ENCODE peak calls at places on chromosome 6, in five cellular contexts. One of them, this sample, is unnamed.
A peak's percentile ranks its signal among the peaks of the same experiment; 100 is the strongest.

GRCh38 chr6:23601811-23602340 is 524.1 kb upstream of the NRSN1 start:
- DNase-seq in aorta: no peak
- DNase-seq in neuronal stem cell: no peak
- DNase-seq in HFF-Myc: no peak
- DNase-seq in brain microvascular endothelial cell: peak; percentile 2
- DNase-seq in this sample: no peak

GRCh38 chr6:52566853-52567279 is 10.0 kb downstream of the TRAM2 start:
- DNase-seq in aorta: peak; percentile 55
- DNase-seq in neuronal stem cell: no peak
- DNase-seq in HFF-Myc: peak; percentile 37
- DNase-seq in brain microvascular endothelial cell: peak; percentile 100
- DNase-seq in this sample: peak; percentile 97

GRCh38 chr6:34791164-34791841 is 580 bp upstream of the BLTP3A start:
- DNase-seq in aorta: peak; percentile 60
- DNase-seq in neuronal stem cell: peak; percentile 49
- DNase-seq in HFF-Myc: no peak
- DNase-seq in brain microvascular endothelial cell: no peak
- DNase-seq in this sample: no peak

GRCh38 chr6:119482850-119483285 is 133.3 kb upstream of the MAN1A1 start:
- DNase-seq in aorta: no peak
- DNase-seq in neuronal stem cell: no peak
- DNase-seq in HFF-Myc: no peak
- DNase-seq in brain microvascular endothelial cell: no peak
- DNase-seq in this sample: no peak

GRCh38 chr6:166645928-166646327 is 18.9 kb upstream of the RPS6KA2 start:
- DNase-seq in aorta: no peak
- DNase-seq in neuronal stem cell: no peak
- DNase-seq in HFF-Myc: no peak
- DNase-seq in brain microvascular endothelial cell: no peak
- DNase-seq in this sample: no peak

GRCh38 chr6:132400641-132401119 is 595 bp downstream of the MOXD1 start:
- DNase-seq in aorta: no peak
- DNase-seq in neuronal stem cell: peak; percentile 9
- DNase-seq in HFF-Myc: no peak
- DNase-seq in brain microvascular endothelial cell: no peak
- DNase-seq in this sample: no peak

GRCh38 chr6:109204511-109204910 is 109.2 kb downstream of the CEP57L1 start:
- DNase-seq in aorta: no peak
- DNase-seq in neuronal stem cell: no peak
- DNase-seq in HFF-Myc: no peak
- DNase-seq in brain microvascular endothelial cell: no peak
- DNase-seq in this sample: no peak

GRCh38 chr6:11585426-11586016 is 48.0 kb downstream of the TMEM170B start:
- DNase-seq in aorta: no peak
- DNase-seq in neuronal stem cell: peak; percentile 43
- DNase-seq in HFF-Myc: peak; percentile 27
- DNase-seq in brain microvascular endothelial cell: peak; percentile 70
- DNase-seq in this sample: no peak

GRCh38 chr6:84269947-84270733 is 42.7 kb upstream of the CEP162 start:
- DNase-seq in aorta: no peak
- DNase-seq in neuronal stem cell: no peak
- DNase-seq in HFF-Myc: no peak
- DNase-seq in brain microvascular endothelial cell: peak; percentile 31
- DNase-seq in this sample: no peak

GRCh38 chr6:31546339-31546961 is at the start of gene ATP6V1G2:
- DNase-seq in aorta: peak; percentile 88
- DNase-seq in neuronal stem cell: peak; percentile 91
- DNase-seq in HFF-Myc: peak; percentile 87
- DNase-seq in brain microvascular endothelial cell: peak; percentile 94
- DNase-seq in this sample: peak; percentile 62

GRCh38 chr6:137729866-137730629 is 137.0 kb upstream of the TNFAIP3 start:
- DNase-seq in aorta: no peak
- DNase-seq in neuronal stem cell: no peak
- DNase-seq in HFF-Myc: no peak
- DNase-seq in brain microvascular endothelial cell: peak; percentile 52
- DNase-seq in this sample: no peak

GRCh38 chr6:156437084-156437879 is 339.9 kb upstream of the ARID1B start:
- DNase-seq in aorta: no peak
- DNase-seq in neuronal stem cell: no peak
- DNase-seq in HFF-Myc: no peak
- DNase-seq in brain microvascular endothelial cell: no peak
- DNase-seq in this sample: no peak
- H3K4me3 ChIP-seq in aorta: no peak overlapping the region
- H3K4me3 ChIP-seq in neuronal stem cell: no peak overlapping the region
- H3K4me3 ChIP-seq in HFF-Myc: no peak overlapping the region
- H3K4me3 ChIP-seq in brain microvascular endothelial cell: no peak overlapping the region
- H3K4me3 ChIP-seq in this sample: peak overlapping the region; percentile 6

GRCh38 chr6:14398953-14399352 is 281.4 kb downstream of the CD83 start:
- DNase-seq in aorta: no peak
- DNase-seq in neuronal stem cell: no peak
- DNase-seq in HFF-Myc: no peak
- DNase-seq in brain microvascular endothelial cell: no peak
- DNase-seq in this sample: no peak
- H3K4me3 ChIP-seq in aorta: no peak overlapping the region
- H3K4me3 ChIP-seq in neuronal stem cell: no peak overlapping the region
- H3K4me3 ChIP-seq in HFF-Myc: no peak overlapping the region
- H3K4me3 ChIP-seq in brain microvascular endothelial cell: no peak overlapping the region
- H3K4me3 ChIP-seq in this sample: no peak overlapping the region

GRCh38 chr6:129236110-129236509 is 353.2 kb downstream of the LAMA2 start:
- DNase-seq in aorta: no peak
- DNase-seq in neuronal stem cell: no peak
- DNase-seq in HFF-Myc: no peak
- DNase-seq in brain microvascular endothelial cell: no peak
- DNase-seq in this sample: no peak
- H3K4me3 ChIP-seq in aorta: no peak overlapping the region
- H3K4me3 ChIP-seq in neuronal stem cell: no peak overlapping the region
- H3K4me3 ChIP-seq in HFF-Myc: no peak overlapping the region
- H3K4me3 ChIP-seq in brain microvascular endothelial cell: no peak overlapping the region
- H3K4me3 ChIP-seq in this sample: no peak overlapping the region

GRCh38 chr6:123507582-123507981 is 129.2 kb downstream of the TRDN start:
- DNase-seq in aorta: no peak
- DNase-seq in neuronal stem cell: no peak
- DNase-seq in HFF-Myc: no peak
- DNase-seq in brain microvascular endothelial cell: no peak
- DNase-seq in this sample: no peak
- H3K4me3 ChIP-seq in aorta: no peak overlapping the region
- H3K4me3 ChIP-seq in neuronal stem cell: no peak overlapping the region
- H3K4me3 ChIP-seq in HFF-Myc: no peak overlapping the region
- H3K4me3 ChIP-seq in brain microvascular endothelial cell: no peak overlapping the region
- H3K4me3 ChIP-seq in this sample: no peak overlapping the region